ENCODE peak calls at places on chromosomes 16 and 17, in four cellular contexts. W, S, L and D are unnamed samples.

GRCh38 chr16:30342751-30343490 is 12.2 kb downstream of the CD2BP2 start:
- DNase-seq in L (no peak), W (no peak), S (no peak), D (no peak)

GRCh38 chr16:48963306-48963705 is 318.3 kb downstream of the CBLN1 start:
- DNase-seq in W (no peak), L (peak; percentile 32), S (peak; percentile 80), D (peak; percentile 70)

GRCh38 chr17:13410874-13411273 is 190.9 kb downstream of the HS3ST3A1 start:
- DNase-seq in W (no peak), S (no peak), L (no peak), D (no peak)

GRCh38 chr17:6102615-6103014 is 32.4 kb downstream of the WSCD1 start:
- DNase-seq in S (no peak), L (no peak), W (no peak), D (no peak)

GRCh38 chr16:3029499-3030127 is 5.8 kb downstream of the THOC6 start:
- DNase-seq in W (no peak), S (peak; percentile 36), L (peak; percentile 70), D (no peak)

GRCh38 chr17:6070280-6070894 is at the start of gene WSCD1:
- DNase-seq in W (no peak), S (peak; percentile 72), L (peak; percentile 69), D (peak; percentile 53)

GRCh38 chr16:30447512-30448226 is 2.0 kb upstream of the SEPHS2 start:
- DNase-seq in S (no peak), L (no peak), W (no peak), D (no peak)

GRCh38 chr17:1108560-1108809 is 71.3 kb downstream of the ABR start:
- DNase-seq in S (no peak), L (no peak), W (peak; percentile 21), D (no peak)

GRCh38 chr17:32323784-32324590 is 18.0 kb downstream of the C17orf75 start:
- DNase-seq in L (peak; percentile 65), W (no peak), S (peak; percentile 55), D (no peak)

GRCh38 chr16:58197314-58198012 is 443 bp downstream of the CSNK2A2 start:
- DNase-seq in W (no peak), L (peak; percentile 39), S (no peak), D (no peak)

GRCh38 chr17:35726609-35727460 is 4.6 kb upstream of the RASL10B start:
- DNase-seq in L (peak; percentile 87), W (no peak), S (peak; percentile 91), D (no peak)

GRCh38 chr16:56662357-56663354 is 4.9 kb downstream of the MT1F start:
- DNase-seq in S (no peak), L (no peak), W (no peak), D (no peak)

GRCh38 chr16:49021136-49021535 is 260.5 kb downstream of the CBLN1 start:
- DNase-seq in W (no peak), S (peak; percentile 58), L (no peak), D (peak; percentile 38)

GRCh38 chr17:81140695-81141094 is 24.6 kb upstream of the PVALEF start:
- DNase-seq in L (no peak), W (no peak), S (no peak), D (no peak)

GRCh38 chr16:23081675-23082119 is 67.6 kb downstream of the USP31 start:
- DNase-seq in W (no peak), S (no peak), L (peak; percentile 54), D (no peak)

GRCh38 chr16:31213877-31214704 is at the start of gene TRIM72:
- DNase-seq in L (no peak), W (no peak), S (no peak), D (no peak)

GRCh38 chr16:62985727-62986126 is 949.5 kb upstream of the CDH8 start:
- DNase-seq in W (no peak), L (no peak), S (no peak), D (no peak)

GRCh38 chr16:49932943-49933342 is 77.0 kb upstream of the ZNF423 start:
- DNase-seq in L (peak; percentile 69), S (no peak), W (no peak), D (no peak)

GRCh38 chr17:60077672-60078519 is 825 bp downstream of the HEATR6 start:
- DNase-seq in S (peak; percentile 53), W (no peak), L (peak; percentile 16), D (peak; percentile 61)

GRCh38 chr17:64202683-64203430 is 60.2 kb downstream of the TEX2 start:
- DNase-seq in L (peak; percentile 79), S (no peak), W (no peak), D (no peak)

GRCh38 chr16:48384982-48385271 is 286 bp downstream of the SIAH1 start:
- DNase-seq in W (no peak), S (peak; percentile 70), L (no peak), D (peak; percentile 55)

GRCh38 chr16:19883296-19883951 is 1.2 kb downstream of the GPRC5B start:
- DNase-seq in S (peak; percentile 53), L (no peak), W (no peak), D (no peak)

GRCh38 chr16:52805559-52806168 is 247.0 kb downstream of the CHD9NB start:
- DNase-seq in L (no peak), S (peak; percentile 6), W (no peak), D (no peak)

GRCh38 chr17:38738007-38738662 is 8.0 kb downstream of the CISD3 start:
- DNase-seq in W (no peak), S (no peak), L (no peak), D (no peak)

GRCh38 chr17:30926516-30926915 is 4.8 kb downstream of the ADAP2 start:
- DNase-seq in L (no peak), S (no peak), W (no peak), D (no peak)

GRCh38 chr16:19375561-19376158 is 42.0 kb upstream of the TMC5 start:
- DNase-seq in W (no peak), S (peak; percentile 78), L (peak; percentile 76), D (peak; percentile 46)

GRCh38 chr16:10466861-10467260 is 81.0 kb downstream of the ATF7IP2 start:
- DNase-seq in L (no peak), S (peak; percentile 62), W (no peak), D (no peak)

GRCh38 chr17:66172706-66173223 is 19.2 kb downstream of the CEP112 start:
- DNase-seq in W (no peak), S (no peak), L (no peak), D (no peak)

GRCh38 chr17:31470592-31470991 is 79.1 kb downstream of the RAB11FIP4 start:
- DNase-seq in L (no peak), W (no peak), S (no peak), D (no peak)

GRCh38 chr17:36610472-36610871 is 9.1 kb downstream of the MRM1 start:
- DNase-seq in L (no peak), S (no peak), W (no peak), D (no peak)

GRCh38 chr17:49000943-49001342 is 3.8 kb downstream of the IGF2BP1 start:
- DNase-seq in S (no peak), W (no peak), L (no peak), D (no peak)

GRCh38 chr16:35207059-35207999 is 1747.9 kb downstream of the TP53TG3F start:
- DNase-seq in S (peak; percentile 82), W (no peak), L (no peak), D (no peak)

GRCh38 chr17:3821101-3821500 is 20.1 kb upstream of the ITGAE start:
- DNase-seq in L (no peak), S (no peak), W (no peak), D (no peak)